ENCODE peak calls at places on chromosomes 16 and 17, in six cellular contexts. B is stimulated activated naive CD8-positive, alpha-beta T cell treated with anti-CD3 and anti-CD28 coated beads, Interleukin-15, amount 100 ng/mL, for 72 hours; C is HCT116; H is activated CD4-positive, alpha-beta T cell treated with anti-CD3 and anti-CD28 coated beads for 36 hours; X is left lung; K is B cell. J is an unnamed sample.

GRCh38 chr17:79803997-79804855 is 7.3 kb upstream of the CBX8 start:
- ATAC-seq in B (peak), H (peak), X (peak), C (no peak), K (peak), J (peak)

GRCh38 chr17:78808106-78808635 is 26.1 kb upstream of the CYTH1 start:
- ATAC-seq in C (peak), H (no peak), K (no peak), B (no peak), X (no peak), J (no peak)

GRCh38 chr17:81373536-81374160 is 21.6 kb upstream of the BAHCC1 start:
- ATAC-seq in H (no peak), B (no peak), K (no peak), X (peak), C (no peak), J (no peak)

GRCh38 chr17:12296120-12296727 is 275.5 kb downstream of the MAP2K4 start:
- ATAC-seq in B (no peak), H (no peak), K (no peak), C (no peak), X (no peak), J (no peak)

GRCh38 chr17:4696432-4696796 is 7.5 kb downstream of the PELP1 start:
- ATAC-seq in C (no peak), K (peak), X (no peak), H (peak), B (peak), J (peak)

GRCh38 chr16:87856796-87857228 is 12.5 kb downstream of the SLC7A5 start:
- ATAC-seq in X (no peak), K (no peak), H (no peak), C (no peak), B (no peak), J (no peak)

GRCh38 chr16:71855937-71856662 is 10.3 kb downstream of the ATXN1L start:
- ATAC-seq in B (peak), H (peak), X (no peak), K (no peak), C (no peak), J (peak)

GRCh38 chr16:22071352-22071923 is 20.9 kb upstream of the VWA3A start:
- ATAC-seq in B (no peak), H (no peak), C (no peak), X (no peak), K (no peak), J (no peak)

GRCh38 chr17:14011740-14012405 is 57.4 kb upstream of the COX10 start:
- ATAC-seq in X (no peak), B (no peak), H (no peak), K (peak), C (no peak), J (no peak)

GRCh38 chr16:31452631-31453106 is 6.6 kb upstream of the ARMC5 start:
- ATAC-seq in C (peak), X (peak), K (no peak), H (no peak), B (no peak), J (no peak)